ENCODE peak calls at places on chromosomes 2 and 18, in six cellular contexts. Y, O, J, W, G and E are unnamed samples.

GRCh38 chr18:73908323-73908722 is 239.3 kb downstream of the FBXO15 start:
- DNase-seq in Y (no peak), O (no peak), J (peak; percentile 53), W (peak; percentile 52), G (peak; percentile 65), E (peak; percentile 29)

GRCh38 chr2:84705858-84706257 is 175.0 kb downstream of the TRABD2A start:
- DNase-seq in Y (no peak), O (no peak), J (no peak), W (no peak), G (no peak), E (no peak)

GRCh38 chr2:62814132-62814531 is 108.6 kb downstream of the EHBP1 start:
- DNase-seq in Y (no peak), O (peak; percentile 31), J (peak; percentile 66), W (no peak), G (no peak), E (no peak)

GRCh38 chr18:30870466-30870865 is 172.1 kb downstream of the DSC3 start:
- DNase-seq in Y (no peak), O (no peak), J (no peak), W (no peak), G (no peak), E (no peak)

GRCh38 chr18:73653251-73653650 is 494.4 kb downstream of the FBXO15 start:
- DNase-seq in Y (no peak), O (no peak), J (no peak), W (no peak), G (no peak), E (peak; percentile 74)

GRCh38 chr2:114642371-114642770 is 199.9 kb downstream of the DPP10 start:
- DNase-seq in Y (no peak), O (no peak), J (no peak), W (no peak), G (no peak), E (peak; percentile 8)

GRCh38 chr2:240918258-240919091 is 12.3 kb downstream of the CROCC2 start:
- DNase-seq in Y (no peak), O (no peak), J (no peak), W (no peak), G (no peak), E (no peak)

GRCh38 chr2:46974174-46974573 is 58.6 kb upstream of the MCFD2 start:
- DNase-seq in Y (no peak), O (no peak), J (no peak), W (no peak), G (no peak), E (no peak)

GRCh38 chr2:154452906-154453493 is 245.5 kb upstream of the KCNJ3 start:
- DNase-seq in Y (no peak), O (no peak), J (peak; percentile 7), W (peak; percentile 3), G (no peak), E (peak; percentile 15)

GRCh38 chr2:55460562-55460961 is 40.9 kb upstream of the CCDC88A start:
- DNase-seq in Y (no peak), O (no peak), J (no peak), W (peak; percentile 20), G (no peak), E (peak; percentile 32)

GRCh38 chr2:232365621-232366321 is 12.8 kb upstream of the ALPP start:
- DNase-seq in Y (peak; percentile 8), O (no peak), J (peak; percentile 19), W (no peak), G (peak; percentile 77), E (no peak)

GRCh38 chr2:197924483-197924882 is 120.1 kb downstream of the PLCL1 start:
- DNase-seq in Y (no peak), O (no peak), J (no peak), W (no peak), G (no peak), E (no peak)

GRCh38 chr2:41657231-41657630 is 390.6 kb upstream of the PKDCC start:
- DNase-seq in Y (no peak), O (no peak), J (no peak), W (no peak), G (no peak), E (no peak)

GRCh38 chr18:74652392-74652988 is 54.8 kb downstream of the ZNF407 start:
- DNase-seq in Y (peak; percentile 32), O (no peak), J (peak; percentile 63), W (peak; percentile 45), G (no peak), E (peak; percentile 52)

GRCh38 chr18:1018211-1018651 is 113.6 kb downstream of the ADCYAP1 start:
- DNase-seq in Y (no peak), O (peak; percentile 72), J (peak; percentile 38), W (no peak), G (no peak), E (no peak)

GRCh38 chr2:46804794-46805193 is 110.8 kb downstream of the MCFD2 start:
- DNase-seq in Y (no peak), O (no peak), J (no peak), W (no peak), G (no peak), E (no peak)

GRCh38 chr2:109558076-109558882 is 55.5 kb downstream of the SEPTIN10 start:
- DNase-seq in Y (no peak), O (peak; percentile 55), J (peak; percentile 75), W (peak; percentile 81), G (no peak), E (peak; percentile 94)

GRCh38 chr18:75304678-75305557 is 94.3 kb downstream of the TSHZ1 start:
- DNase-seq in Y (no peak), O (no peak), J (no peak), W (no peak), G (no peak), E (no peak)

GRCh38 chr18:55144226-55144625 is 185.0 kb upstream of the CCDC68 start:
- DNase-seq in Y (no peak), O (no peak), J (no peak), W (no peak), G (no peak), E (peak; percentile 75)

GRCh38 chr2:20650880-20651730 is at the start of gene HS1BP3:
- DNase-seq in Y (no peak), O (no peak), J (peak; percentile 64), W (peak; percentile 85), G (peak; percentile 94), E (peak; percentile 62)
- TF ChIP-seq CTCF in Y (peak; percentile 54), O (peak; percentile 54), J (peak; percentile 65), W (peak; percentile 94), G (peak; percentile 98), E (peak; percentile 71)

DNA sequence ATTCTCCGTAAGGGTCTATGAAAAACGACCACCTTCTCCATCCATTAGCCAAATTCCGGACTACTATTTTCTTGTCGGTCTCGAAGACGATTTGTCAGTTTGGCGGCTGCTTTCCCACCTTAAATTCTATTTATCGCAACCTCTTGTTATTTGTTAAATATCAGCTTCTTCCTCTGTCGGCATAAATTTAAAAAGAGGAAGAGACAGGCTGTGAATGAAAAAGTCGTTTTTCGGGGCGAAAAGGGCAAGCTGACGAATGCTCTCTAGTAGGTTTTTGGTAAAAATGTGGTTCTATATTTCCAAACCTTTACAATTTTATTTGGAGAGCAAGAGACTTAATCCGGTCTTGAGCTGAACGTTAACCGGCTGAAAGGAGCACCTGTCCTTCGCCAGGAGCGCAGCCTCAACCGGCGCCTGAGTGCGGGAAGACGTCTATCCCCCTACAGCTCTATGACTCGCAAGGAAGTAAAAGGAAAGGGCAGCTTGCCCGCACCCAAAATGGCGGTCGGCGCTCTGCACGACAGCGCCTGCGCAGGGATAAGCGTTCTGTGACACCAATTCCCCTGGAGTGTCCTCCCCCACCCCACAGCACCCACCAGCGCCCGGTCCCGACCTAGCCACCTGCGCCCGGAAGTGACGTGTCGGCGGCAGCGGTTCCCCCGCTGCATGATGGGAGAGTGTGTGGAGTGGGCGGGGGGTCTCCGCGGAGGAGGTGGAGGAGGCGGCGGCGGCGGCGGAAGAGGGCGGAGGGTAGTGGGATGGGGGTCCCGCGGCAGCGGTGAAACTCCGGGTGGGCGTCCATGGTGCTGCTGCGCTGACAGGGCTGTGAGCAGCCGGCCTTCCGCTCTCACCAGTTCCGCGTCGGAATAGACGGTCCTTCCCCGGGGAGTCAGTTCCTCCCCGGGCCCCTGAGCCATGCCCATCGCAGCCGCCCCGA is at the start of gene AFTPH:
- DNase-seq in Y (peak; percentile 97), O (peak; percentile 96), J (peak; percentile 99), W (peak; percentile 99), G (peak; percentile 98), E (peak; percentile 95)
- TF ChIP-seq CTCF in Y (no peak), O (no peak), J (no peak), W (no peak), G (no peak), E (peak; percentile 1)

GRCh38 chr2:118495278-118495677 is 352.2 kb downstream of the EN1 start:
- DNase-seq in Y (no peak), O (no peak), J (no peak), W (peak; percentile 26), G (no peak), E (peak; percentile 51)

GRCh38 chr2:118490323-118490722 is 357.1 kb downstream of the EN1 start:
- DNase-seq in Y (no peak), O (no peak), J (no peak), W (no peak), G (no peak), E (no peak)

GRCh38 chr2:118496467-118496866 is 351.0 kb downstream of the EN1 start:
- DNase-seq in Y (no peak), O (no peak), J (no peak), W (no peak), G (no peak), E (no peak)

GRCh38 chr2:118489712-118490255 is 357.7 kb downstream of the EN1 start:
- DNase-seq in Y (no peak), O (no peak), J (no peak), W (no peak), G (no peak), E (no peak)

GRCh38 chr2:118492335-118492734 is 355.1 kb downstream of the EN1 start:
- DNase-seq in Y (no peak), O (peak; percentile 14), J (peak; percentile 48), W (no peak), G (no peak), E (peak; percentile 29)
- TF ChIP-seq CTCF in Y (peak; percentile 52), O (peak; percentile 34), J (peak; percentile 47), W (no peak), G (peak; percentile 67), E (peak; percentile 14)

DNA sequence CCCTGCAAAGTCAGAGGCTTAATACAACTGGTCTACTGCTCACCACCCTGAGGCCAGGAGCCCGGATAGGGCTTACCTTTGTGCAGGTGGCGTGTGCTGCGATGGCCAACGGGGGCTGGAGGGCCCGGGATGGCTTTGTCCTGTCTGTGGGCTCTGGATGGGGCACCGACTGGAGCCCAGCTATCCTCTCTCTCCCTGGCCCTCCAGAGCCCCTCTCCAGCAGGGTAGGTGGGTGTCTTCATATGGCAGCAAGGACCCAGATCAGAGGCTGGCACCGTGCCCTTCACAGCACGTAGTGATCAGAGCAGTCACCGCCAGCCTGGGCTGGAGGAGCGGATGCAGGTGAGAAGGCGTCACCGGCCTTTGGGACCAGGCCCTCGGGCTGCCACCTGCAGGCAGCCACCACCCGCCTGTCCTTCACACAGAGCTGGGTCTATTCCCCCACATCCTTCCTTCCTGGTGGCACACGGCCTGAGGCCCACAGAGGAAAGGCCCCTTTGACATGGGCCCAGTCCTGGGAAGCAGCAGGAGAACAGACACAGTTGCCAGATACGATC is 232.1 kb downstream of the EIPR1 start:
- DNase-seq in Y (no peak), O (no peak), J (no peak), W (no peak), G (no peak), E (no peak)
- TF ChIP-seq CTCF in Y (no peak), O (no peak), J (no peak), W (no peak), G (no peak), E (no peak)